ENCODE peak calls at places on chromosome 18, in eight cellular contexts. O is sigmoid colon, T is thoracic aorta, U is GM23338, B is IMR-90, M is uterus, Z is colonic mucosa, X is endothelial cell of umbilical vein. I is an unnamed sample. For H3K4me1, the result is how much of the 10 kb centered on the place peaks cover.

GRCh38 chr18:48294894-48295585 is 114.1 kb downstream of the ZBTB7C start:
- DNase-seq in O (no peak), T (no peak), U (peak), B (no peak), M (no peak), Z (no peak), X (no peak), I (peak)

GRCh38 chr18:10518595-10519273 is 7.1 kb upstream of the NAPG start:
- DNase-seq in O (peak), T (no peak), U (no peak), B (peak), M (peak), Z (peak), X (peak), I (no peak)

GRCh38 chr18:4636957-4637356 is 181.8 kb upstream of the DLGAP1 start:
- DNase-seq in O (no peak), T (no peak), U (no peak), B (no peak), M (no peak), Z (no peak), X (no peak), I (no peak)

GRCh38 chr18:60277855-60278480 is 94.6 kb downstream of the MC4R start:
- DNase-seq in O (no peak), T (no peak), U (no peak), B (peak), M (no peak), Z (no peak), X (no peak), I (no peak)

GRCh38 chr18:73683618-73684238 is 463.9 kb downstream of the FBXO15 start:
- DNase-seq in O (no peak), T (no peak), U (no peak), B (peak), M (no peak), Z (no peak), X (no peak), I (no peak)

GRCh38 chr18:37836071-37836470 is 270.5 kb upstream of the CELF4 start:
- DNase-seq in O (no peak), T (no peak), U (no peak), B (no peak), M (no peak), Z (no peak), X (no peak), I (no peak)

GRCh38 chr18:75456277-75456676 is 28.8 kb upstream of the SMIM21 start:
- DNase-seq in O (no peak), T (no peak), U (peak), B (no peak), M (no peak), Z (no peak), X (no peak), I (no peak)

GRCh38 chr18:49082714-49083688 is 132.2 kb upstream of the SMAD7 start:
- DNase-seq in O (no peak), T (no peak), U (no peak), B (no peak), M (no peak), Z (no peak), X (no peak), I (no peak)

GRCh38 chr18:60663060-60663989 is 290.8 kb upstream of the MC4R start:
- DNase-seq in O (no peak), T (no peak), U (no peak), B (no peak), M (no peak), Z (no peak), X (no peak), I (no peak)

GRCh38 chr18:57762686-57763085 is 40.4 kb downstream of the ATP8B1 start:
- DNase-seq in O (no peak), T (no peak), U (no peak), B (no peak), M (no peak), Z (no peak), X (no peak), I (no peak)

GRCh38 chr18:75125359-75126331 is 83.3 kb downstream of the PTGR3 start:
- DNase-seq in O (no peak), T (no peak), U (peak), B (no peak), M (no peak), Z (no peak), X (no peak), I (no peak)

GRCh38 chr18:37521500-37522465 is 43.8 kb downstream of the CELF4 start:
- DNase-seq in O (no peak), T (no peak), U (no peak), B (no peak), M (no peak), Z (no peak), X (no peak), I (no peak)

GRCh38 chr18:9827856-9828793 is 57.6 kb upstream of the TXNDC2 start:
- DNase-seq in O (peak), T (no peak), U (no peak), B (peak), M (no peak), Z (peak), X (peak), I (peak)

GRCh38 chr18:70039186-70039585 is 91.5 kb upstream of the CD226 start:
- DNase-seq in O (no peak), T (no peak), U (no peak), B (no peak), M (no peak), Z (no peak), X (no peak), I (no peak)

GRCh38 chr18:27856839-27857238 is 320.1 kb downstream of the CDH2 start:
- DNase-seq in O (no peak), T (no peak), U (no peak), B (no peak), M (no peak), Z (no peak), X (no peak), I (no peak)

GRCh38 chr18:67517224-67517765 is 775 bp upstream of the DSEL start:
- DNase-seq in O (peak), T (no peak), U (peak), B (peak), M (peak), Z (no peak), X (no peak), I (no peak)

GRCh38 chr18:54223568-54224241 is 764 bp downstream of the MBD2 start:
- DNase-seq in O (peak), T (peak), U (peak), B (peak), M (peak), Z (peak), X (peak), I (peak)

GRCh38 chr18:52348209-52348608 is 8.2 kb downstream of the DCC start:
- DNase-seq in O (no peak), T (no peak), U (peak), B (no peak), M (no peak), Z (no peak), X (no peak), I (no peak)

GRCh38 chr18:42363446-42363845 is 408.4 kb downstream of the PIK3C3 start:
- DNase-seq in O (no peak), T (no peak), U (no peak), B (no peak), M (no peak), Z (no peak), X (no peak), I (no peak)

GRCh38 chr18:48594725-48595124 is 55.9 kb downstream of the CTIF start:
- DNase-seq in O (peak), T (no peak), U (no peak), B (no peak), M (no peak), Z (no peak), X (no peak), I (no peak)

GRCh38 chr18:50644807-50645206 is 84.9 kb downstream of the MAPK4 start:
- DNase-seq in O (no peak), T (no peak), U (peak), B (no peak), M (no peak), Z (no peak), X (no peak), I (no peak)

GRCh38 chr18:21341141-21341540 is 99.1 kb downstream of the GREB1L start:
- DNase-seq in O (no peak), T (no peak), U (no peak), B (no peak), M (no peak), Z (no peak), X (no peak), I (no peak)

GRCh38 chr18:31203086-31203793 is 40.6 kb upstream of the DSC1 start:
- DNase-seq in O (no peak), T (no peak), U (no peak), B (no peak), M (no peak), Z (peak), X (no peak), I (peak)

GRCh38 chr18:44130365-44130942 is 550.2 kb upstream of the SETBP1 start:
- DNase-seq in O (no peak), T (no peak), U (peak), B (peak), M (no peak), Z (peak), X (peak), I (no peak)

GRCh38 chr18:6992761-6993160 is 124.8 kb downstream of the LAMA1 start:
- DNase-seq in O (no peak), T (no peak), U (no peak), B (no peak), M (no peak), Z (no peak), X (no peak), I (no peak)

GRCh38 chr18:61582205-61582710 is 249.0 kb downstream of the CDH20 start:
- DNase-seq in O (no peak), T (no peak), U (no peak), B (no peak), M (no peak), Z (peak), X (no peak), I (no peak)

GRCh38 chr18:57859314-57859713 is 56.2 kb upstream of the ATP8B1 start:
- DNase-seq in O (no peak), T (no peak), U (peak), B (no peak), M (no peak), Z (peak), X (peak), I (no peak)

GRCh38 chr18:60469396-60469795 is 96.8 kb upstream of the MC4R start:
- DNase-seq in O (no peak), T (no peak), U (no peak), B (no peak), M (no peak), Z (no peak), X (no peak), I (no peak)

GRCh38 chr18:50429207-50429948 is 54.5 kb downstream of the SKA1 start:
- DNase-seq in O (no peak), T (no peak), U (peak), B (peak), M (no peak), Z (no peak), X (peak), I (no peak)

GRCh38 chr18:48137354-48138208 is 207.1 kb upstream of the SMAD2 start:
- DNase-seq in O (no peak), T (no peak), U (peak), B (no peak), M (no peak), Z (peak), X (no peak), I (no peak)

GRCh38 chr18:74508366-74508765 is 12.2 kb downstream of the CNDP2 start:
- DNase-seq in O (peak), T (no peak), U (no peak), B (no peak), M (no peak), Z (no peak), X (no peak), I (no peak)

GRCh38 chr18:73636355-73636754 is 511.3 kb downstream of the FBXO15 start:
- DNase-seq in O (no peak), T (no peak), U (no peak), B (peak), M (no peak), Z (no peak), X (no peak), I (no peak)

GRCh38 chr18:23998811-23999210 is 15.7 kb upstream of the TTC39C start:
- DNase-seq in O (no peak), T (no peak), U (no peak), B (no peak), M (no peak), Z (peak), X (no peak), I (no peak)

GRCh38 chr18:47898055-47898454 is 32.4 kb downstream of the SMAD2 start:
- DNase-seq in O (no peak), T (no peak), U (no peak), B (no peak), M (no peak), Z (no peak), X (peak), I (no peak)

GRCh38 chr18:46917808-46918600 is 602 bp downstream of the KATNAL2 start:
- DNase-seq in O (no peak), T (no peak), U (peak), B (peak), M (peak), Z (peak), X (no peak), I (peak)

GRCh38 chr18:38909972-38910371 is 1344.4 kb upstream of the CELF4 start:
- DNase-seq in O (no peak), T (no peak), U (no peak), B (no peak), M (no peak), Z (no peak), X (no peak), I (no peak)

GRCh38 chr18:63022429-63023022 is 297.0 kb downstream of the BCL2 start:
- DNase-seq in O (no peak), T (no peak), U (peak), B (no peak), M (no peak), Z (no peak), X (no peak), I (no peak)
- TF ChIP-seq CTCF in O (no peak), T (peak), U (peak), B (peak), M (no peak), Z (no peak), X (peak), I (no peak)

GRCh38 chr18:77087391-77088141 is 45.0 kb downstream of the MBP start:
- DNase-seq in O (peak), T (no peak), U (peak), B (no peak), M (peak), Z (peak), X (peak), I (peak)
- H3K4me1 ChIP-seq in O (under half), T (under half), U (under half), B (under half), M (under half), Z (under half), X (under half), I (under half)

GRCh38 chr18:79942211-79942610 is 9.2 kb downstream of the SLC66A2 start:
- DNase-seq in O (no peak), T (no peak), U (no peak), B (no peak), M (no peak), Z (peak), X (no peak), I (no peak)

GRCh38 chr18:79942786-79943607 is 8.5 kb downstream of the SLC66A2 start:
- DNase-seq in O (peak), T (no peak), U (no peak), B (no peak), M (no peak), Z (peak), X (no peak), I (no peak)

GRCh38 chr18:79944746-79945117 is 6.7 kb downstream of the SLC66A2 start:
- DNase-seq in O (peak), T (no peak), U (no peak), B (no peak), M (no peak), Z (peak), X (no peak), I (no peak)

GRCh38 chr18:79944126-79944731 is 7.2 kb downstream of the SLC66A2 start:
- DNase-seq in O (peak), T (no peak), U (peak), B (no peak), M (peak), Z (peak), X (no peak), I (no peak)

GRCh38 chr18:79943608-79944125 is 7.8 kb downstream of the SLC66A2 start:
- DNase-seq in O (peak), T (no peak), U (no peak), B (no peak), M (no peak), Z (peak), X (no peak), I (no peak)
- H3K27ac ChIP-seq in O (no peak), T (no peak), U (no peak), B (no peak), M (no peak), Z (peak), X (no peak), I (no peak)

DNA sequence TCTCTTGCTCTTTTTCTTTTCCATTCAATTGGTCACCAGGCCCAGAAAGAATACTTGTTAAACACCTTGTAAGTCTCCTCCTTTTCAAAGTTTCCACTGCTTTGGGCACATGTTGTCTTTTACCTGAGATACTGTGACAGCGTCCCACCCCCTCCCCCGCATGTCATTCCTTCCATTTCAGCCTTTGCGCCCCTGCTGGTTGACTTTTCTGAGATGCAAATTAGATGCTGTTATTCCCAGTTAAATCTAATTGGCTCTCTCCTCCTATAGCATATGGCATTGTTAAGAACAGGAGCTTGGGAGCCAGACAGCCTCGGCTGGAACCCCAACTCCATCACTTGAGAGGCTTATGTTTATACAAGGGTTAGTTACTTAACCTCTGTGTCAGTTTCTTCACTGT is 80.3 kb upstream of the GAREM1 start:
- DNase-seq in O (no peak), T (no peak), U (peak), B (no peak), M (no peak), Z (no peak), X (no peak), I (no peak)
- TF ChIP-seq CTCF in O (no peak), T (no peak), U (peak), B (no peak), M (no peak), Z (no peak), X (no peak), I (no peak)

DNA sequence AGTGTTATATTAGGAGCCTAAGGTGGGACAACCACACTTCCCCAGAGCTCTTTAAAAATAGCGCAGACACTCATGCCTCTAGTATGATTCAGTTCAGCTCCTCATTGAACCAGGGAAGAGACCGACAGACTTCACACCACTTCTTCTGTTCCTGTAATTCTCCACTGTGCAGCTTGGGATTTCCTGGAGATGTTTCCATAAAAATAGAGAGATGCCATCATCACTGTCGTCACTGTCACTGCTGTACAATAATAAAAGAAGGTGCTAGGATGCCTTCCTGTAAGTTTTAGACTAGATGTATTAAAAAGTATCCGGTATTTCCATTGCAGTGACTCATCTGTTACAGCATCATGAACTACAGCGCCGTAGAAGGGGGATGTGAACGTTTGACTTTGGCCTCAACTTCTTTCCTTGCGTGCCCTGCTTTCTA is 110.9 kb downstream of the FAM210A start:
- DNase-seq in O (no peak), T (no peak), U (no peak), B (no peak), M (no peak), Z (no peak), X (no peak), I (peak)
- H3K4me1 ChIP-seq in O (under half), T (under half), U (under half), B (under half), M (under half), Z (under half), X (under half), I (under half)